ENCODE peak calls at places on chromosome 6, in ten cellular contexts. R is A673, C is A549, X is HepG2, A is tibial nerve, P is cardiac muscle cell, D is ovary, Y is tibial artery, G is heart left ventricle, N is psoas muscle. F is an unnamed sample.

GRCh38 chr6:33008944-33009861 is at the start of gene HLA-DOA:
- DNase-seq in Y (no peak), N (no peak), R (peak; percentile 65), X (no peak), A (no peak), G (no peak), P (peak; percentile 57), C (no peak), D (no peak), F (no peak)

GRCh38 chr6:143700684-143701342 is 23.0 kb downstream of the PHACTR2 start:
- DNase-seq in X (no peak), C (no peak), D (no peak), N (no peak), R (no peak), P (no peak), G (peak; percentile 50), A (no peak), Y (no peak), F (no peak)

GRCh38 chr6:21033575-21034026 is 499.3 kb downstream of the CDKAL1 start:
- DNase-seq in G (peak; percentile 35), Y (no peak), P (no peak), C (no peak), X (no peak), D (peak; percentile 45), N (peak; percentile 66), A (peak; percentile 18), R (no peak), F (no peak)

GRCh38 chr6:42777126-42777822 is 4.6 kb upstream of the BICRAL start:
- DNase-seq in P (no peak), D (no peak), C (no peak), G (no peak), X (peak; percentile 53), R (no peak), A (no peak), N (no peak), Y (no peak), F (no peak)

GRCh38 chr6:110682460-110682853 is 132.8 kb downstream of the CDK19 start:
- DNase-seq in Y (no peak), D (no peak), N (no peak), G (no peak), C (peak; percentile 35), P (peak; percentile 86), X (peak; percentile 85), R (peak; percentile 87), A (no peak), F (no peak)

GRCh38 chr6:85449388-85449817 is 480 bp upstream of the NT5E start:
- DNase-seq in G (peak; percentile 33), N (no peak), C (peak; percentile 28), P (peak; percentile 13), R (peak; percentile 82), Y (no peak), D (no peak), X (no peak), A (no peak), F (no peak)

GRCh38 chr6:108796875-108797274 is 51.3 kb upstream of the ARMC2 start:
- DNase-seq in G (no peak), X (no peak), A (no peak), P (no peak), C (no peak), D (no peak), Y (no peak), N (no peak), R (no peak), F (no peak)

GRCh38 chr6:106509420-106510089 is 119.7 kb downstream of the RTN4IP1 start:
- DNase-seq in P (peak; percentile 21), C (no peak), X (peak; percentile 28), G (no peak), A (no peak), D (no peak), R (no peak), N (no peak), Y (no peak), F (no peak)

GRCh38 chr6:98821739-98822405 is 12.5 kb upstream of the POU3F2 start:
- DNase-seq in G (no peak), P (no peak), C (no peak), R (no peak), X (no peak), A (no peak), D (no peak), N (no peak), Y (no peak), F (no peak)

GRCh38 chr6:15538766-15539165 is 124.1 kb downstream of the DTNBP1 start:
- DNase-seq in N (no peak), D (no peak), R (no peak), Y (no peak), G (no peak), A (no peak), C (no peak), X (no peak), P (no peak), F (no peak)

GRCh38 chr6:71333700-71334099 is 45.1 kb downstream of the OGFRL1 start:
- DNase-seq in C (peak; percentile 6), A (no peak), R (no peak), N (no peak), G (no peak), D (no peak), P (no peak), X (no peak), Y (no peak), F (no peak)

GRCh38 chr6:63509652-63510352 is 62.5 kb upstream of the LOC128125822 start:
- DNase-seq in Y (peak; percentile 75), R (no peak), X (peak; percentile 99), D (peak; percentile 90), P (no peak), N (peak; percentile 66), C (no peak), G (peak; percentile 76), A (no peak), F (no peak)

GRCh38 chr6:30932665-30933365 is 845 bp upstream of the SFTA2 start:
- DNase-seq in A (no peak), N (no peak), C (no peak), D (no peak), G (no peak), X (no peak), R (no peak), Y (no peak), P (no peak), F (no peak)

GRCh38 chr6:85185977-85186376 is 263.9 kb upstream of the NT5E start:
- DNase-seq in P (no peak), Y (no peak), A (no peak), N (no peak), D (no peak), R (no peak), C (no peak), X (no peak), G (no peak), F (no peak)

GRCh38 chr6:155186052-155186658 is 77.7 kb upstream of the CLDN20 start:
- DNase-seq in N (no peak), G (no peak), R (no peak), A (no peak), D (no peak), X (no peak), Y (no peak), P (no peak), C (no peak), F (no peak)

GRCh38 chr6:155187994-155188706 is 75.7 kb upstream of the CLDN20 start:
- DNase-seq in D (no peak), R (peak; percentile 51), C (no peak), P (no peak), Y (no peak), N (no peak), X (no peak), G (no peak), A (no peak), F (no peak)

GRCh38 chr6:155185544-155185943 is 78.3 kb upstream of the CLDN20 start:
- DNase-seq in P (no peak), X (no peak), A (no peak), N (no peak), Y (no peak), G (no peak), R (no peak), D (no peak), C (peak; percentile 25), F (no peak)

GRCh38 chr6:155188707-155189496 is 74.9 kb upstream of the CLDN20 start:
- DNase-seq in X (peak; percentile 27), A (no peak), P (no peak), Y (no peak), G (no peak), D (no peak), R (peak; percentile 90), N (no peak), C (no peak), F (no peak)

GRCh38 chr6:155187096-155187495 is 76.7 kb upstream of the CLDN20 start:
- DNase-seq in X (no peak), G (no peak), N (no peak), R (no peak), A (no peak), D (no peak), C (no peak), Y (no peak), P (no peak), F (no peak)
- H3K4me1 ChIP-seq in X (peaks cover 19% of the 10 kb centered on the region), G (peaks cover 20% of the 10 kb centered on the region), N (no peaks in the 10 kb centered on the region), R (peaks cover 44% of the 10 kb centered on the region), A (no peaks in the 10 kb centered on the region), D (peaks cover 2% of the 10 kb centered on the region), C (peaks cover 25% of the 10 kb centered on the region), Y (no peaks in the 10 kb centered on the region), P (no peaks in the 10 kb centered on the region), F (peaks cover 30% of the 10 kb centered on the region)

GRCh38 chr6:156953478-156954146 is 176.4 kb downstream of the ARID1B start:
- DNase-seq in N (no peak), C (peak; percentile 80), G (no peak), X (peak; percentile 95), Y (no peak), A (no peak), D (no peak), P (peak; percentile 83), R (peak; percentile 93), F (no peak)
- TF ChIP-seq CTCF in N (no peak), C (peak; percentile 20), G (peak; percentile 34), X (peak; percentile 63), Y (peak; percentile 34), A (no peak), D (no peak), P (peak; percentile 37), R (peak; percentile 33), F (peak; percentile 31)

DNA sequence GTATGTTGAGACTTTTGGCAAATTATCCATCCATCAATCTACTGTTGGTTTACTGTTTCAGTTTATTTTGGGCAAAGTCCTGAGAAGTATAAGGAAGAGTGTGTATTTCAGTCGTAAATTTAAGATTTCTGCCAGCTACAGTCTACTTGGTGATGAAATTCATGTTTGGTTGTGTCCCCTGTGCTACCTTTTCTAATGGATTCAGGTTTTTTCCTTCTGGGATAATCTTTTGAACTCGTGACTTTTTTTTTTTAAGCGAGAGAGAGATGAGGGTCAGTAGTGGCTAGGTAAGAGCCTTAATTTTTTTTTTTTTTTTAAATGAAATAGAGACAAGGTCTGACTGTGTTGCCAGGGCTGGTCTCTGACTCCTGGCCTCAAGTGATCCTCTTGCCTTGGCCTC is 772 bp upstream of the TMEM217 start:
- DNase-seq in R (no peak), Y (no peak), X (no peak), A (no peak), N (no peak), P (no peak), D (no peak), G (no peak), C (no peak), F (no peak)
- H3K27ac ChIP-seq in R (peak overlapping the region; percentile 83), Y (no peak overlapping the region), X (peak overlapping the region; percentile 79), A (no peak overlapping the region), N (peak overlapping the region; percentile 96), P (peak overlapping the region; percentile 93), D (no peak overlapping the region), G (no peak overlapping the region), C (peak overlapping the region; percentile 92), F (no peak overlapping the region)

GRCh38 chr6:158058156-158058723 is 76.6 kb downstream of the SYNJ2 start:
- DNase-seq in R (no peak), C (no peak), G (no peak), P (no peak), X (no peak), N (no peak), A (no peak), D (no peak), Y (no peak), F (no peak)
- H3K4me1 ChIP-seq in R (peaks cover 18% of the 10 kb centered on the region), C (peaks cover 60% of the 10 kb centered on the region), G (peaks cover 23% of the 10 kb centered on the region), P (no peaks in the 10 kb centered on the region), X (peaks cover 8% of the 10 kb centered on the region), N (peaks cover 29% of the 10 kb centered on the region), A (no peaks in the 10 kb centered on the region), D (peaks cover 11% of the 10 kb centered on the region), Y (peaks cover 6% of the 10 kb centered on the region), F (peaks cover 44% of the 10 kb centered on the region)

F was measured in suprapubic skin.